ENCODE peak calls at places on chromosomes 6 and 20, in four cellular contexts. C is NCI-H2029, W is NCI-H1092 treated with DMSO at 0.1 percent for 48 hours, Y is GM19239. M is an unnamed sample.

GRCh38 chr6:138570716-138571020 is 71.4 kb upstream of the NHSL1 start:
- DNase-seq in W (peak), C (no peak), Y (no peak), M (no peak)

GRCh38 chr6:1908784-1909183 is 299.1 kb downstream of the FOXC1 start:
- DNase-seq in W (no peak), Y (no peak), C (no peak), M (no peak)

GRCh38 chr6:15107644-15108382 is 138.1 kb upstream of the JARID2 start:
- DNase-seq in W (no peak), Y (no peak), C (no peak), M (no peak)

GRCh38 chr6:142013286-142013685 is 119.4 kb upstream of the GJE1 start:
- DNase-seq in Y (no peak), W (no peak), C (no peak), M (no peak)

GRCh38 chr6:111741177-111741952 is 131.9 kb downstream of the FYN start:
- DNase-seq in C (no peak), Y (no peak), W (no peak), M (no peak)

GRCh38 chr6:161956082-161956481 is 682.2 kb upstream of the AGPAT4 start:
- DNase-seq in Y (no peak), W (no peak), C (no peak), M (no peak)

GRCh38 chr20:17617868-17618672 is 48.2 kb downstream of the DSTN start:
- DNase-seq in Y (no peak), W (no peak), C (no peak), M (no peak)

GRCh38 chr6:111843347-111844147 is 29.7 kb downstream of the FYN start:
- DNase-seq in Y (no peak), C (no peak), W (no peak), M (peak)

GRCh38 chr20:31967830-31968249 is at the start of gene XKR7:
- DNase-seq in C (peak), W (peak), Y (no peak), M (no peak)

GRCh38 chr6:46484081-46484820 is 7.0 kb downstream of the RCAN2 start:
- DNase-seq in C (no peak), Y (no peak), W (no peak), M (no peak)

GRCh38 chr6:37029249-37029959 is 23.9 kb downstream of the FGD2 start:
- DNase-seq in W (no peak), Y (no peak), C (peak), M (no peak)

GRCh38 chr20:51456511-51457280 is 85.8 kb downstream of the NFATC2 start:
- DNase-seq in C (peak), Y (no peak), W (peak), M (no peak)

GRCh38 chr6:140043357-140043756 is 668.9 kb upstream of the CITED2 start:
- DNase-seq in C (no peak), Y (no peak), W (no peak), M (no peak)

GRCh38 chr6:105983763-105984162 is 102.4 kb upstream of the PRDM1 start:
- DNase-seq in Y (no peak), C (no peak), W (no peak), M (no peak)

GRCh38 chr6:158591134-158591809 is 31.4 kb downstream of the TMEM181 start:
- DNase-seq in C (no peak), Y (no peak), W (no peak), M (no peak)

GRCh38 chr6:73234732-73235131 is 9.4 kb upstream of the KHDC1L start:
- DNase-seq in Y (no peak), W (no peak), C (no peak), M (no peak)

GRCh38 chr6:87572031-87572430 is 17.8 kb downstream of the RARS2 start:
- DNase-seq in C (no peak), Y (no peak), W (no peak), M (no peak)

GRCh38 chr20:22910287-22910852 is 124.7 kb upstream of the SSTR4 start:
- DNase-seq in W (no peak), Y (no peak), C (no peak), M (no peak)

GRCh38 chr6:22036267-22036666 is 260.6 kb downstream of the PRL start:
- DNase-seq in W (peak), Y (no peak), C (peak), M (no peak)